ENCODE peak calls at places on chromosome 22, in four cellular contexts. One of them, this sample, is unnamed.

GRCh38 chr22:30562391-30562790 is 12.1 kb downstream of the GAL3ST1 start:
- DNase-seq in HepG2: no peak
- DNase-seq in A549: peak; percentile 71
- DNase-seq in K562: no peak
- DNase-seq in this sample: no peak

GRCh38 chr22:40603088-40603605 is 33.4 kb downstream of the MRTFA start:
- DNase-seq in HepG2: no peak
- DNase-seq in A549: peak; percentile 29
- DNase-seq in K562: no peak
- DNase-seq in this sample: no peak

GRCh38 chr22:44543781-44544181 is 45.7 kb upstream of the RTL6 start:
- DNase-seq in HepG2: no peak
- DNase-seq in A549: no peak
- DNase-seq in K562: no peak
- DNase-seq in this sample: no peak

GRCh38 chr22:10961043-10961860 is 4566.7 kb upstream of the OR11H1 start:
- DNase-seq in HepG2: no peak
- DNase-seq in A549: no peak
- DNase-seq in K562: peak; percentile 3
- DNase-seq in this sample: no peak

GRCh38 chr22:27851974-27852713 is 50.6 kb upstream of the MN1 start:
- DNase-seq in HepG2: peak; percentile 52
- DNase-seq in A549: no peak
- DNase-seq in K562: no peak
- DNase-seq in this sample: no peak

GRCh38 chr22:39598017-39598965 is 27.7 kb downstream of the CACNA1I start:
- DNase-seq in HepG2: no peak
- DNase-seq in A549: peak; percentile 40
- DNase-seq in K562: peak; percentile 92
- DNase-seq in this sample: peak; percentile 95

GRCh38 chr22:44213489-44214043 is 32.8 kb downstream of the PARVG start:
- DNase-seq in HepG2: no peak
- DNase-seq in A549: no peak
- DNase-seq in K562: no peak
- DNase-seq in this sample: no peak

GRCh38 chr22:26783886-26784285 is 126.5 kb downstream of the MIAT start:
- DNase-seq in HepG2: no peak
- DNase-seq in A549: no peak
- DNase-seq in K562: no peak
- DNase-seq in this sample: no peak

GRCh38 chr22:44394246-44395115 is 81.7 kb upstream of the SHISAL1 start:
- DNase-seq in HepG2: no peak
- DNase-seq in A549: no peak
- DNase-seq in K562: no peak
- DNase-seq in this sample: peak; percentile 37

GRCh38 chr22:31532060-31532459 is 35.7 kb downstream of the SFI1 start:
- DNase-seq in HepG2: no peak
- DNase-seq in A549: no peak
- DNase-seq in K562: no peak
- DNase-seq in this sample: no peak

GRCh38 chr22:27948569-27948968 is 29.5 kb upstream of the PITPNB start:
- DNase-seq in HepG2: no peak
- DNase-seq in A549: no peak
- DNase-seq in K562: no peak
- DNase-seq in this sample: no peak

GRCh38 chr22:18070041-18070440 is 7.7 kb upstream of the PEX26 start:
- DNase-seq in HepG2: no peak
- DNase-seq in A549: no peak
- DNase-seq in K562: no peak
- DNase-seq in this sample: no peak

GRCh38 chr22:33865996-33866395 is 54.3 kb downstream of the LARGE1 start:
- DNase-seq in HepG2: no peak
- DNase-seq in A549: no peak
- DNase-seq in K562: no peak
- DNase-seq in this sample: no peak

GRCh38 chr22:33476716-33477115 is 418.5 kb upstream of the SYN3 start:
- DNase-seq in HepG2: peak; percentile 61
- DNase-seq in A549: peak; percentile 15
- DNase-seq in K562: no peak
- DNase-seq in this sample: no peak

GRCh38 chr22:18063311-18063710 is 14.5 kb upstream of the PEX26 start:
- DNase-seq in HepG2: no peak
- DNase-seq in A549: no peak
- DNase-seq in K562: no peak
- DNase-seq in this sample: no peak

GRCh38 chr22:41263704-41264103 is 22.3 kb downstream of the RANGAP1 start:
- DNase-seq in HepG2: no peak
- DNase-seq in A549: no peak
- DNase-seq in K562: no peak
- DNase-seq in this sample: no peak

GRCh38 chr22:44567846-44568493 is 69.9 kb upstream of the RTL6 start:
- DNase-seq in HepG2: peak; percentile 45
- DNase-seq in A549: peak; percentile 46
- DNase-seq in K562: no peak
- DNase-seq in this sample: no peak

GRCh38 chr22:44707752-44708151 is 5.7 kb downstream of the PRR5 start:
- DNase-seq in HepG2: no peak
- DNase-seq in A549: no peak
- DNase-seq in K562: no peak
- DNase-seq in this sample: no peak

GRCh38 chr22:34850010-34850409 is 215.9 kb upstream of the ISX start:
- DNase-seq in HepG2: no peak
- DNase-seq in A549: no peak
- DNase-seq in K562: no peak
- DNase-seq in this sample: no peak

GRCh38 chr22:25216230-25216629 is 3.2 kb upstream of the CRYBB2 start:
- DNase-seq in HepG2: no peak
- DNase-seq in A549: no peak
- DNase-seq in K562: no peak
- DNase-seq in this sample: no peak

GRCh38 chr22:38317237-38317994 is at the start of gene CSNK1E:
- DNase-seq in HepG2: no peak
- DNase-seq in A549: peak; percentile 44
- DNase-seq in K562: peak; percentile 86
- DNase-seq in this sample: no peak
- TF ChIP-seq RNF2 in HepG2: no peak
- TF ChIP-seq RNF2 in A549: no peak
- TF ChIP-seq RNF2 in K562: no peak
- TF ChIP-seq RNF2 in this sample: no peak

GRCh38 chr22:36862251-36863242 is 1.7 kb downstream of the NCF4 start:
- DNase-seq in HepG2: no peak
- DNase-seq in A549: no peak
- DNase-seq in K562: no peak
- DNase-seq in this sample: no peak
- TF ChIP-seq RNF2 in HepG2: no peak
- TF ChIP-seq RNF2 in A549: no peak
- TF ChIP-seq RNF2 in K562: no peak
- TF ChIP-seq RNF2 in this sample: no peak

DNA sequence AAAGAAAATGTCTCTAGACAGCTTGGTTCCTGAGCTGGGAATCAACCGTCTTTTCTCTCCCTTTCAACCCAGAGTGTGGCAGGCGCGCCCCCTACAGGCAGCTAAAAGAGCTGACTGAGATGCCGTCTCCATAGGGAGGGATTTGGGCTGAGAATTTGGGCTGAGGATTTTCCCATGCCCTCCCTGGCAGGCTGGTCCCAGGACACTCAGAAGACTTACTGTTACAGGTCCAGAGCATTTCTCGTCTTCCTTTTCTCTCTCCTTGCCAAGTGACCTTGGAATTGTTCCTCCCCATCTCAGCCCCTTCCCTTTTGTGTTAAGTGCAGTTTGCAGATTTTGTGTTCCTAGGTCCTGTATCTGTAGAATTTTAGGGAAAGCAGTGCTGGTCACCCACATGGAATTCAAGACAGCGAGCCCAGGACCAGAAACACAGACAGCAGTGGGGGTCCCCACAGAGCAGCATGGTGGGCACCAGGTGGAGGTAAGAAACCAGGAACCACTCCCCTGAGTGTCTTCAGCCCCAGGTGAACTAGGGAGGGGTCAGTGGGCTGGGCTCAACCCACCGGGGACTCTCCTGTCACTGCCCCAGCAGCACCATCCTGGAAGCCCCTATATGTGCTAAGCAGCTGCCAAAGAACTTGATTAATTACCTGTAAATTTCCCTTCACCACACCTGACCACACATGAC is 9.9 kb upstream of the IGLL5 start:
- DNase-seq in HepG2: peak; percentile 46
- DNase-seq in A549: peak; percentile 61
- DNase-seq in K562: peak; percentile 99
- DNase-seq in this sample: peak; percentile 89
- TF ChIP-seq RNF2 in HepG2: no peak
- TF ChIP-seq RNF2 in A549: no peak
- TF ChIP-seq RNF2 in K562: no peak
- TF ChIP-seq RNF2 in this sample: no peak

GRCh38 chr22:49551446-49551845 is 276.2 kb downstream of the BRD1 start:
- DNase-seq in HepG2: no peak
- DNase-seq in A549: no peak
- DNase-seq in K562: no peak
- DNase-seq in this sample: no peak

GRCh38 chr22:49551897-49552659 is 275.6 kb downstream of the BRD1 start:
- DNase-seq in HepG2: no peak
- DNase-seq in A549: no peak
- DNase-seq in K562: no peak
- DNase-seq in this sample: no peak

GRCh38 chr22:49549851-49550430 is 277.7 kb downstream of the BRD1 start:
- DNase-seq in HepG2: no peak
- DNase-seq in A549: no peak
- DNase-seq in K562: no peak
- DNase-seq in this sample: no peak

GRCh38 chr22:49549256-49549655 is 278.4 kb downstream of the BRD1 start:
- DNase-seq in HepG2: no peak
- DNase-seq in A549: no peak
- DNase-seq in K562: no peak
- DNase-seq in this sample: no peak

DNA sequence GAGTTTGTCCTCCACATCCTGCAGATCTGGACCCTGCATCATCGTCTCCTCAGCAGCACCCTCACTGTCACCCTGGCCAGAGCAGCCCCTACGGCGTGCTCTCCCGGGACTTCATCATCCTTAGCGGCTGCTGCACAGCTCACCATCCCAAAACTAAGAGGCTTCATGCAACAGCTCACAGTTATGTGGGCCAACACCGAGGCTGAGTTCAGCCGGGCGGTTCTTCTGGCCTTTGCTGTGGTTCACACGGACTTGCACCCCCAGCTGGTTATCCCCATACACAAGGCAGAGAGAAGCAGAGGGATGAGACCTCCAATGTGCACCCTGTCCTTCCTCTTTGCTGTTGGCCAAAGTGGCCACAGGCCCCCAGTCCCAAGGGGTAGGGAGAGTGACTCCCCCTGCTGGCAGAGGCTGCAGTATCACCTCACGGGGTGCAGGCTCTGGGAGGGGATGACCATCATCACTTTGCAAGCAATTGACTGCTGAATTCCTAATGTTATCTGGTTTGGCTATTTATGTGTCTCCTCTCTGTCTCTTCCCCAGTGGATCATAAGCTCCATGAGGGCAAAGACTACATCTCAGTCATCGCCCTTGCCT is 276.8 kb downstream of the BRD1 start:
- DNase-seq in HepG2: no peak
- DNase-seq in A549: no peak
- DNase-seq in K562: peak; percentile 44
- DNase-seq in this sample: no peak
- TF ChIP-seq RNF2 in HepG2: no peak
- TF ChIP-seq RNF2 in A549: no peak
- TF ChIP-seq RNF2 in K562: no peak
- TF ChIP-seq RNF2 in this sample: no peak

DNA sequence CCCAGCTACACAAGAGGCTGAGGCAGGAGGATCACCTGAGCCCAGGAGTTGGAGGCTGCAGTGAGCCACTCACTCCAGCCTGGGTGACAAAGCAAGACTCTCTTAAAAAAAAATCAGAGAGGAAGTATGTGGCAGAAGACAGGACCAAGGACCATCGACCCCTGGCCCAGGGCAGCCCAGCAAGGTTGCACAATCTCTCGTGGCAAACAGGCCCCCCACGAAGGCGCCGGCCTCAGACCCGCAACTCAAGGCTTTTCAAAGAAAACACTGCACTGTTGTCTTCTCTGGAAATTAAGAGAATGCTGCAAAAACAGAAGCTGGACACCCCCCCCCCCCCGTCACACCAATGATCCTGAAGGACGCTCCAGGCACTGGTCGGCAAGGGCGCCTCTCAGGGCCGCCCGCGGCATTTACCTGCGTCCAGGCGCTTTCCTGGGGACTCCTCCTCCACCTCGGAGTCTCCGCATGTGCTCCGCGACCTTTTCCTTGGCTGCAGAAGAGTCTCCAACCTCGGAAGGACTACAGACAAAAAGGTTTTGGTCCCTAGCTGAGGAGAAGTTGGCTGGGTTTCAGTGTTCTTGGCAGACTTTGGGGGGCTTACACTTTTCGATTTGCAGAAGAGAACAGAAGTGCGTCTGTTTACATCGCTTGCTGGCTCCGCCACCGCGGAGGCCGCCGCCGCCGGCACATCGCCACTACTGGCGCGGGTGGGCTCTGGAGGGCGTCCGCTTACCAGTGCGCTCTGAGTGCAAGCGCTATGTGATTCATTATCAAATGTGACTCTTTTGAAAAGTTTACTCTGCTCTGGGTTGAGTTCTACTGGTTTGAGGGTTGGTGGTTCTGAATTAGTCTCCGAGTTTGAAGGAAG is 40.5 kb downstream of the BRD1 start:
- DNase-seq in HepG2: no peak
- DNase-seq in A549: no peak
- DNase-seq in K562: no peak
- DNase-seq in this sample: no peak
- TF ChIP-seq RNF2 in HepG2: no peak
- TF ChIP-seq RNF2 in A549: no peak
- TF ChIP-seq RNF2 in K562: no peak
- TF ChIP-seq RNF2 in this sample: no peak

GRCh38 chr22:45915151-45915550 is 61.8 kb downstream of the WNT7B start:
- DNase-seq in HepG2: no peak
- DNase-seq in A549: no peak
- DNase-seq in K562: no peak
- DNase-seq in this sample: no peak

GRCh38 chr22:45917146-45917545 is 59.8 kb downstream of the WNT7B start:
- DNase-seq in HepG2: no peak
- DNase-seq in A549: no peak
- DNase-seq in K562: no peak
- DNase-seq in this sample: no peak

GRCh38 chr22:45915841-45916240 is 61.1 kb downstream of the WNT7B start:
- DNase-seq in HepG2: no peak
- DNase-seq in A549: no peak
- DNase-seq in K562: no peak
- DNase-seq in this sample: no peak

GRCh38 chr22:45917700-45918454 is 59.1 kb downstream of the WNT7B start:
- DNase-seq in HepG2: no peak
- DNase-seq in A549: no peak
- DNase-seq in K562: no peak
- DNase-seq in this sample: no peak

GRCh38 chr22:45916515-45916914 is 60.4 kb downstream of the WNT7B start:
- DNase-seq in HepG2: no peak
- DNase-seq in A549: peak; percentile 48
- DNase-seq in K562: no peak
- DNase-seq in this sample: no peak
- TF ChIP-seq RNF2 in HepG2: no peak
- TF ChIP-seq RNF2 in A549: no peak
- TF ChIP-seq RNF2 in K562: no peak
- TF ChIP-seq RNF2 in this sample: no peak

This sample was measured in H1.